ENCODE peak calls at places on chromosomes 11 and 22, in eight cellular contexts. X, E, N, T, D, F, L and H are unnamed samples.

GRCh38 chr11:62554377-62554776 is 7.8 kb upstream of the AHNAK start:
- DNase-seq in X (no peak), E (no peak), N (no peak), T (no peak), D (no peak), F (no peak), L (no peak), H (no peak)

GRCh38 chr11:59957094-59957493 is 6.7 kb upstream of the OOSP4A start:
- DNase-seq in X (no peak), E (no peak), N (peak), T (peak), D (no peak), F (peak), L (no peak), H (peak)

GRCh38 chr11:6505577-6506240 is 8.6 kb downstream of the DNHD1 start:
- DNase-seq in X (peak), E (peak), N (peak), T (peak), D (no peak), F (peak), L (no peak), H (peak)

GRCh38 chr11:102552447-102553200 is 22.1 kb upstream of the MMP7 start:
- DNase-seq in X (no peak), E (no peak), N (peak), T (peak), D (no peak), F (no peak), L (peak), H (peak)

GRCh38 chr11:118418770-118419169 is 17.4 kb downstream of the ATP5MG start:
- DNase-seq in X (no peak), E (no peak), N (no peak), T (no peak), D (no peak), F (no peak), L (no peak), H (no peak)

GRCh38 chr11:92249156-92249753 is 24.6 kb downstream of the FAT3 start:
- DNase-seq in X (no peak), E (no peak), N (no peak), T (no peak), D (no peak), F (no peak), L (no peak), H (no peak)

GRCh38 chr11:119115484-119116234 is 5.7 kb upstream of the HINFP start:
- DNase-seq in X (no peak), E (no peak), N (no peak), T (no peak), D (peak), F (no peak), L (no peak), H (no peak)

GRCh38 chr11:120401506-120401905 is 65.3 kb downstream of the ARHGEF12 start:
- DNase-seq in X (no peak), E (no peak), N (peak), T (no peak), D (no peak), F (no peak), L (no peak), H (no peak)

GRCh38 chr11:104526006-104526405 is 362.1 kb upstream of the PDGFD start:
- DNase-seq in X (no peak), E (no peak), N (no peak), T (no peak), D (no peak), F (no peak), L (no peak), H (peak)

GRCh38 chr22:23715811-23716355 is 25.1 kb downstream of the RGL4 start:
- DNase-seq in X (no peak), E (no peak), N (no peak), T (no peak), D (no peak), F (no peak), L (no peak), H (peak)

GRCh38 chr22:29816128-29816527 is 21.9 kb downstream of the ASCC2 start:
- DNase-seq in X (no peak), E (no peak), N (no peak), T (no peak), D (no peak), F (no peak), L (no peak), H (no peak)

GRCh38 chr22:25404556-25404922 is 159.9 kb upstream of the GRK3 start:
- DNase-seq in X (no peak), E (no peak), N (no peak), T (peak), D (no peak), F (no peak), L (no peak), H (peak)

GRCh38 chr11:2251138-2251537 is 19.2 kb downstream of the ASCL2 start:
- DNase-seq in X (no peak), E (no peak), N (no peak), T (no peak), D (no peak), F (no peak), L (no peak), H (no peak)

GRCh38 chr11:34405079-34405858 is 33.5 kb upstream of the CAT start:
- DNase-seq in X (no peak), E (no peak), N (peak), T (peak), D (no peak), F (peak), L (no peak), H (peak)

GRCh38 chr11:77198440-77198849 is 70.4 kb downstream of the MYO7A start:
- DNase-seq in X (peak), E (peak), N (peak), T (peak), D (peak), F (no peak), L (no peak), H (peak)

GRCh38 chr22:20569059-20570058 is 61.9 kb downstream of the MED15 start:
- DNase-seq in X (no peak), E (no peak), N (peak), T (peak), D (peak), F (peak), L (peak), H (peak)

GRCh38 chr22:49968313-49968830 is 7.8 kb downstream of the PIM3 start:
- DNase-seq in X (no peak), E (no peak), N (no peak), T (no peak), D (no peak), F (no peak), L (no peak), H (no peak)

GRCh38 chr11:110565344-110565684 is 135.6 kb downstream of the FDX1 start:
- DNase-seq in X (no peak), E (no peak), N (peak), T (no peak), D (no peak), F (peak), L (peak), H (peak)

GRCh38 chr11:86214710-86215109 is 29.8 kb upstream of the EED start:
- DNase-seq in X (no peak), E (no peak), N (no peak), T (no peak), D (peak), F (no peak), L (no peak), H (no peak)

GRCh38 chr11:71500601-71501021 is 26.5 kb upstream of the KRTAP5-7 start:
- DNase-seq in X (no peak), E (no peak), N (no peak), T (no peak), D (no peak), F (no peak), L (no peak), H (peak)

GRCh38 chr22:47206819-47207218 is 444.4 kb downstream of the TBC1D22A start:
- DNase-seq in X (no peak), E (no peak), N (no peak), T (no peak), D (no peak), F (no peak), L (no peak), H (no peak)

GRCh38 chr11:46304605-46305004 is 27.1 kb downstream of the CREB3L1 start:
- DNase-seq in X (no peak), E (no peak), N (no peak), T (no peak), D (no peak), F (no peak), L (no peak), H (no peak)

GRCh38 chr22:42873361-42873760 is 16.3 kb upstream of the ARFGAP3 start:
- DNase-seq in X (no peak), E (no peak), N (no peak), T (no peak), D (no peak), F (no peak), L (no peak), H (no peak)

GRCh38 chr11:129143335-129143734 is 48.8 kb downstream of the ARHGAP32 start:
- DNase-seq in X (no peak), E (no peak), N (peak), T (peak), D (no peak), F (peak), L (peak), H (peak)

GRCh38 chr11:12259956-12260355 is 117.4 kb upstream of the PARVA start:
- DNase-seq in X (no peak), E (no peak), N (no peak), T (no peak), D (no peak), F (no peak), L (no peak), H (no peak)

GRCh38 chr11:1205121-1205986 is 17.5 kb upstream of the MUC5B start:
- DNase-seq in X (no peak), E (no peak), N (no peak), T (no peak), D (no peak), F (no peak), L (no peak), H (no peak)

GRCh38 chr11:116692318-116693106 is 80.3 kb downstream of the BUD13 start:
- DNase-seq in X (no peak), E (no peak), N (no peak), T (no peak), D (no peak), F (no peak), L (no peak), H (no peak)

GRCh38 chr11:123202155-123202714 is 7.2 kb upstream of the CLMP start:
- DNase-seq in X (no peak), E (no peak), N (peak), T (no peak), D (no peak), F (peak), L (no peak), H (peak)

GRCh38 chr11:11391796-11392195 is 38.7 kb upstream of the CSNK2A3 start:
- DNase-seq in X (no peak), E (no peak), N (peak), T (peak), D (no peak), F (peak), L (peak), H (peak)